ENCODE peak calls at places on chromosomes 13 and 19, in six cellular contexts. One of them, this sample, is unnamed.

GRCh38 chr19:37905936-37906867 is at the start of gene WDR87:
- DNase-seq in fibroblast of lung: peak
- DNase-seq in GM23338: peak
- DNase-seq in PC-9: peak
- DNase-seq in neural progenitor cell: peak
- DNase-seq in OCI-LY7: peak
- DNase-seq in this sample: peak

GRCh38 chr13:26785845-26786630 is 25.5 kb upstream of the GPR12 start:
- DNase-seq in fibroblast of lung: no peak
- DNase-seq in GM23338: peak
- DNase-seq in PC-9: no peak
- DNase-seq in neural progenitor cell: peak
- DNase-seq in OCI-LY7: peak
- DNase-seq in this sample: peak

GRCh38 chr19:50258918-50259372 is 55.5 kb downstream of the MYH14 start:
- DNase-seq in fibroblast of lung: no peak
- DNase-seq in GM23338: peak
- DNase-seq in PC-9: peak
- DNase-seq in neural progenitor cell: peak
- DNase-seq in OCI-LY7: peak
- DNase-seq in this sample: no peak

GRCh38 chr13:72970956-72971355 is 87.8 kb upstream of the KLF5 start:
- DNase-seq in fibroblast of lung: peak
- DNase-seq in GM23338: no peak
- DNase-seq in PC-9: no peak
- DNase-seq in neural progenitor cell: no peak
- DNase-seq in OCI-LY7: no peak
- DNase-seq in this sample: peak

GRCh38 chr19:4557971-4558941 is 1.2 kb downstream of the SEMA6B start:
- DNase-seq in fibroblast of lung: no peak
- DNase-seq in GM23338: peak
- DNase-seq in PC-9: peak
- DNase-seq in neural progenitor cell: peak
- DNase-seq in OCI-LY7: peak
- DNase-seq in this sample: no peak

GRCh38 chr19:51226068-51226467 is 1.2 kb downstream of the CD33 start:
- DNase-seq in fibroblast of lung: no peak
- DNase-seq in GM23338: no peak
- DNase-seq in PC-9: no peak
- DNase-seq in neural progenitor cell: no peak
- DNase-seq in OCI-LY7: no peak
- DNase-seq in this sample: no peak

GRCh38 chr13:75372517-75372916 is 109.5 kb downstream of the TBC1D4 start:
- DNase-seq in fibroblast of lung: no peak
- DNase-seq in GM23338: peak
- DNase-seq in PC-9: peak
- DNase-seq in neural progenitor cell: peak
- DNase-seq in OCI-LY7: peak
- DNase-seq in this sample: no peak

GRCh38 chr13:33228645-33229445 is 56.7 kb downstream of the STARD13 start:
- DNase-seq in fibroblast of lung: peak
- DNase-seq in GM23338: peak
- DNase-seq in PC-9: no peak
- DNase-seq in neural progenitor cell: peak
- DNase-seq in OCI-LY7: peak
- DNase-seq in this sample: no peak

GRCh38 chr13:106612688-106613087 is 44.8 kb upstream of the ARGLU1 start:
- DNase-seq in fibroblast of lung: no peak
- DNase-seq in GM23338: no peak
- DNase-seq in PC-9: no peak
- DNase-seq in neural progenitor cell: no peak
- DNase-seq in OCI-LY7: no peak
- DNase-seq in this sample: no peak

GRCh38 chr19:37997911-37998344 is 90.9 kb downstream of the SIPA1L3 start:
- DNase-seq in fibroblast of lung: peak
- DNase-seq in GM23338: no peak
- DNase-seq in PC-9: no peak
- DNase-seq in neural progenitor cell: no peak
- DNase-seq in OCI-LY7: no peak
- DNase-seq in this sample: peak

GRCh38 chr13:113187905-113188595 is 20.4 kb downstream of the PCID2 start:
- DNase-seq in fibroblast of lung: peak
- DNase-seq in GM23338: no peak
- DNase-seq in PC-9: no peak
- DNase-seq in neural progenitor cell: no peak
- DNase-seq in OCI-LY7: no peak
- DNase-seq in this sample: no peak

GRCh38 chr13:66489586-66489985 is 740.5 kb downstream of the PCDH9 start:
- DNase-seq in fibroblast of lung: no peak
- DNase-seq in GM23338: no peak
- DNase-seq in PC-9: no peak
- DNase-seq in neural progenitor cell: no peak
- DNase-seq in OCI-LY7: no peak
- DNase-seq in this sample: no peak

GRCh38 chr13:66491241-66491640 is 738.9 kb downstream of the PCDH9 start:
- DNase-seq in fibroblast of lung: no peak
- DNase-seq in GM23338: no peak
- DNase-seq in PC-9: no peak
- DNase-seq in neural progenitor cell: no peak
- DNase-seq in OCI-LY7: no peak
- DNase-seq in this sample: no peak

GRCh38 chr13:66489172-66489571 is 741.0 kb downstream of the PCDH9 start:
- DNase-seq in fibroblast of lung: no peak
- DNase-seq in GM23338: no peak
- DNase-seq in PC-9: no peak
- DNase-seq in neural progenitor cell: no peak
- DNase-seq in OCI-LY7: no peak
- DNase-seq in this sample: no peak

GRCh38 chr13:66492479-66492878 is 737.7 kb downstream of the PCDH9 start:
- DNase-seq in fibroblast of lung: peak
- DNase-seq in GM23338: peak
- DNase-seq in PC-9: peak
- DNase-seq in neural progenitor cell: peak
- DNase-seq in OCI-LY7: peak
- DNase-seq in this sample: no peak
- TF ChIP-seq CTCF in fibroblast of lung: no peak
- TF ChIP-seq CTCF in GM23338: peak
- TF ChIP-seq CTCF in PC-9: peak
- TF ChIP-seq CTCF in neural progenitor cell: peak
- TF ChIP-seq CTCF in OCI-LY7: peak
- TF ChIP-seq CTCF in this sample: no peak

DNA sequence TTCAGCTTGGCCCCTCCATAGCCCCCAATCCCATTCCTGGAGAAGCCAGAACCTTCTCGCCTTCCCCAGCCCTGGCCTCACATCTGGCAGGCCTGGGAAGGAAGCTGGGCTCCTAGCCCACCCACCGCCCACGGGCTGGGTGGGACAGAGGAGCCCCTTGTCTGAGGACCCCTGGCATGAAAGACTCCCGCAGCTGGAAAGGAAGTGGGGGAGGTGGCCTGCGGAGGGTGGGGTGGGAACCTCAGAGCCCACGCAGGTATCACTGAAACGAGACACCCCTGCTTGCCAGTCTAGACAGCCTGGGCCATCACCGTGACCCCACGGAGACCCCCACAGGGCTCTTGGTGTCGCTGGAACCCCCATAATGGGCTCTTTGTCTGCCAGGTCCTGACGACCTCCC is 7.6 kb upstream of the NANOS3 start:
- DNase-seq in fibroblast of lung: no peak
- DNase-seq in GM23338: no peak
- DNase-seq in PC-9: no peak
- DNase-seq in neural progenitor cell: no peak
- DNase-seq in OCI-LY7: no peak
- DNase-seq in this sample: no peak
- H2AFZ ChIP-seq in fibroblast of lung: no peak
- H2AFZ ChIP-seq in GM23338: no peak
- H2AFZ ChIP-seq in PC-9: no peak
- H2AFZ ChIP-seq in neural progenitor cell: no peak
- H2AFZ ChIP-seq in OCI-LY7: no peak
- H2AFZ ChIP-seq in this sample: no peak

GRCh38 chr13:111046590-111047141 is 68.4 kb upstream of the ARHGEF7 start:
- DNase-seq in fibroblast of lung: peak
- DNase-seq in GM23338: no peak
- DNase-seq in PC-9: no peak
- DNase-seq in neural progenitor cell: no peak
- DNase-seq in OCI-LY7: no peak
- DNase-seq in this sample: no peak
- TF ChIP-seq CTCF in fibroblast of lung: peak
- TF ChIP-seq CTCF in GM23338: no peak
- TF ChIP-seq CTCF in PC-9: no peak
- TF ChIP-seq CTCF in neural progenitor cell: no peak
- TF ChIP-seq CTCF in OCI-LY7: peak
- TF ChIP-seq CTCF in this sample: no peak

DNA sequence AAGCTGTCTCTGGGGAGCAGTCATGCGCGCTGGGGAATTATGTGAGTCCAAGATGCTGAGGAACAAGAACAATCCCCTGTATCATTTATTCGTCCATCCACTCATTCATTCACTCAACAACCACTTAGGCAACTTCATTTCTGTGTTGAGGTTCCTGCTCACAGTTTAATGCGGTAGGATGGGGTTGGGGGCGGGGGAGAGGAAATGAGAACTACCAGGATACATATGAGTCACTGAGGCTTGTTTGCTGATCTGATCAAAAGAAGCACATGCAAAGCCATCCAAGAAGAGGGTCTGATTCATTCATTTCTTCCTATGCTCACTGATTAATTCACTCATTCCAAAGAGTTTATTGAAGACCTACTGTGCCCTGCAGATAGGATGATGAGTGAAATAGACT is 20.9 kb downstream of the ZNF536 start:
- DNase-seq in fibroblast of lung: no peak
- DNase-seq in GM23338: no peak
- DNase-seq in PC-9: no peak
- DNase-seq in neural progenitor cell: no peak
- DNase-seq in OCI-LY7: no peak
- DNase-seq in this sample: no peak
- H2AFZ ChIP-seq in fibroblast of lung: no peak
- H2AFZ ChIP-seq in GM23338: no peak
- H2AFZ ChIP-seq in PC-9: no peak
- H2AFZ ChIP-seq in neural progenitor cell: no peak
- H2AFZ ChIP-seq in OCI-LY7: no peak
- H2AFZ ChIP-seq in this sample: no peak

GRCh38 chr19:29872224-29872731 is 60.5 kb downstream of the CCNE1 start:
- DNase-seq in fibroblast of lung: peak
- DNase-seq in GM23338: peak
- DNase-seq in PC-9: no peak
- DNase-seq in neural progenitor cell: peak
- DNase-seq in OCI-LY7: no peak
- DNase-seq in this sample: no peak
- TF ChIP-seq CTCF in fibroblast of lung: no peak
- TF ChIP-seq CTCF in GM23338: no peak
- TF ChIP-seq CTCF in PC-9: no peak
- TF ChIP-seq CTCF in neural progenitor cell: peak
- TF ChIP-seq CTCF in OCI-LY7: no peak
- TF ChIP-seq CTCF in this sample: no peak

This sample was measured in mammary epithelial cell.